ENCODE peak calls at places on chromosome 1, in four cellular contexts. One of them, this sample, is unnamed.

GRCh38 chr1:78375996-78376395 is 114.8 kb upstream of the PTGFR start:
- DNase-seq in GM13976: no peak
- DNase-seq in ovary: no peak
- DNase-seq in left ventricle myocardium inferior: no peak
- DNase-seq in this sample: no peak

GRCh38 chr1:97693601-97694000 is 227.2 kb downstream of the DPYD start:
- DNase-seq in GM13976: no peak
- DNase-seq in ovary: no peak
- DNase-seq in left ventricle myocardium inferior: no peak
- DNase-seq in this sample: no peak

GRCh38 chr1:111747282-111747734 is 8.1 kb upstream of the INKA2 start:
- DNase-seq in GM13976: peak
- DNase-seq in ovary: no peak
- DNase-seq in left ventricle myocardium inferior: no peak
- DNase-seq in this sample: peak

GRCh38 chr1:216686860-216687545 is 36.2 kb downstream of the ESRRG start:
- DNase-seq in GM13976: no peak
- DNase-seq in ovary: no peak
- DNase-seq in left ventricle myocardium inferior: no peak
- DNase-seq in this sample: no peak

GRCh38 chr1:10497109-10497508 is 22.4 kb downstream of the PEX14 start:
- DNase-seq in GM13976: no peak
- DNase-seq in ovary: no peak
- DNase-seq in left ventricle myocardium inferior: no peak
- DNase-seq in this sample: no peak

GRCh38 chr1:199909137-199909536 is 118.4 kb upstream of the NR5A2 start:
- DNase-seq in GM13976: no peak
- DNase-seq in ovary: no peak
- DNase-seq in left ventricle myocardium inferior: no peak
- DNase-seq in this sample: no peak

GRCh38 chr1:191608367-191608766 is 549.9 kb upstream of the RGS18 start:
- DNase-seq in GM13976: no peak
- DNase-seq in ovary: no peak
- DNase-seq in left ventricle myocardium inferior: no peak
- DNase-seq in this sample: no peak

GRCh38 chr1:70034403-70034802 is 171.0 kb downstream of the LRRC40 start:
- DNase-seq in GM13976: no peak
- DNase-seq in ovary: no peak
- DNase-seq in left ventricle myocardium inferior: no peak
- DNase-seq in this sample: no peak

GRCh38 chr1:53639251-53639721 is 99.7 kb downstream of the GLIS1 start:
- DNase-seq in GM13976: no peak
- DNase-seq in ovary: peak
- DNase-seq in left ventricle myocardium inferior: no peak
- DNase-seq in this sample: no peak
- TF ChIP-seq CTCF in GM13976: no peak
- TF ChIP-seq CTCF in ovary: no peak
- TF ChIP-seq CTCF in left ventricle myocardium inferior: no peak
- TF ChIP-seq CTCF in this sample: no peak

GRCh38 chr1:243433737-243434370 is 178.0 kb downstream of the SDCCAG8 start:
- DNase-seq in GM13976: no peak
- DNase-seq in ovary: no peak
- DNase-seq in left ventricle myocardium inferior: no peak
- DNase-seq in this sample: no peak

GRCh38 chr1:243438815-243439214 is 183.0 kb downstream of the SDCCAG8 start:
- DNase-seq in GM13976: no peak
- DNase-seq in ovary: no peak
- DNase-seq in left ventricle myocardium inferior: no peak
- DNase-seq in this sample: no peak

GRCh38 chr1:243432136-243432535 is 176.3 kb downstream of the SDCCAG8 start:
- DNase-seq in GM13976: no peak
- DNase-seq in ovary: no peak
- DNase-seq in left ventricle myocardium inferior: no peak
- DNase-seq in this sample: no peak

GRCh38 chr1:243434594-243434993 is 178.8 kb downstream of the SDCCAG8 start:
- DNase-seq in GM13976: no peak
- DNase-seq in ovary: no peak
- DNase-seq in left ventricle myocardium inferior: no peak
- DNase-seq in this sample: no peak

GRCh38 chr1:243435824-243436223 is 180.0 kb downstream of the SDCCAG8 start:
- DNase-seq in GM13976: no peak
- DNase-seq in ovary: no peak
- DNase-seq in left ventricle myocardium inferior: no peak
- DNase-seq in this sample: no peak
- TF ChIP-seq CTCF in GM13976: no peak
- TF ChIP-seq CTCF in ovary: no peak
- TF ChIP-seq CTCF in left ventricle myocardium inferior: no peak
- TF ChIP-seq CTCF in this sample: no peak

DNA sequence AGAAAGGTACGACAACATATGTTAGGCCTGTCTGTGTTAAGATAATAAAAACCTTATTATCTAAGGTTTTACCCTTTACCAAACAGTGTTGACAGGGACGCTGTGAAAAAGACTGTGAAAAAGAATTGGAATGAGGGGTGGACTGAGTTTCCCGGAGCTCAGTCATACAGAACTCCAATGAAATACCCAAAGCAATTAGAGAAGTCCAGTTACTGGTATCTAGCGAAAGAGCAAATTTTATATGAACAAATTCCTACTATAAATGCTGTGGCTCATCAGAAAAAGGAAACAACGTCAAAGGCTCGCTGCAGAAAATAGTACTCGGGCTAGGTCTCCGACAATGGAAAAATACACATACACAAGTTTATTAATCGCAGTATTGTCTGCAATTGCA is 708 bp upstream of the RBBP5 start:
- DNase-seq in GM13976: no peak
- DNase-seq in ovary: no peak
- DNase-seq in left ventricle myocardium inferior: no peak
- DNase-seq in this sample: no peak
- TF ChIP-seq CTCF in GM13976: no peak
- TF ChIP-seq CTCF in ovary: no peak
- TF ChIP-seq CTCF in left ventricle myocardium inferior: no peak
- TF ChIP-seq CTCF in this sample: no peak

GRCh38 chr1:159152031-159152430 is 19.4 kb upstream of the CADM3 start:
- DNase-seq in GM13976: no peak
- DNase-seq in ovary: no peak
- DNase-seq in left ventricle myocardium inferior: no peak
- DNase-seq in this sample: no peak
- TF ChIP-seq CTCF in GM13976: no peak
- TF ChIP-seq CTCF in ovary: no peak
- TF ChIP-seq CTCF in left ventricle myocardium inferior: no peak
- TF ChIP-seq CTCF in this sample: no peak

GRCh38 chr1:39969048-39969447 is 14.1 kb downstream of the MFSD2A start:
- DNase-seq in GM13976: no peak
- DNase-seq in ovary: no peak
- DNase-seq in left ventricle myocardium inferior: no peak
- DNase-seq in this sample: no peak
- TF ChIP-seq CTCF in GM13976: no peak
- TF ChIP-seq CTCF in ovary: no peak
- TF ChIP-seq CTCF in left ventricle myocardium inferior: no peak
- TF ChIP-seq CTCF in this sample: no peak

GRCh38 chr1:202329891-202330290 is 11.8 kb downstream of the UBE2T start:
- DNase-seq in GM13976: no peak
- DNase-seq in ovary: no peak
- DNase-seq in left ventricle myocardium inferior: no peak
- DNase-seq in this sample: no peak
- TF ChIP-seq CTCF in GM13976: no peak
- TF ChIP-seq CTCF in ovary: no peak
- TF ChIP-seq CTCF in left ventricle myocardium inferior: peak
- TF ChIP-seq CTCF in this sample: no peak

GRCh38 chr1:9198538-9199361 is 35.8 kb upstream of the H6PD start:
- DNase-seq in GM13976: no peak
- DNase-seq in ovary: peak
- DNase-seq in left ventricle myocardium inferior: no peak
- DNase-seq in this sample: peak
- TF ChIP-seq CTCF in GM13976: peak
- TF ChIP-seq CTCF in ovary: no peak
- TF ChIP-seq CTCF in left ventricle myocardium inferior: peak
- TF ChIP-seq CTCF in this sample: peak

GRCh38 chr1:29557066-29557465 is 320.7 kb downstream of the PTPRU start:
- DNase-seq in GM13976: no peak
- DNase-seq in ovary: no peak
- DNase-seq in left ventricle myocardium inferior: no peak
- DNase-seq in this sample: no peak

GRCh38 chr1:29556657-29557056 is 320.3 kb downstream of the PTPRU start:
- DNase-seq in GM13976: no peak
- DNase-seq in ovary: no peak
- DNase-seq in left ventricle myocardium inferior: no peak
- DNase-seq in this sample: no peak

GRCh38 chr1:29557701-29558445 is 321.6 kb downstream of the PTPRU start:
- DNase-seq in GM13976: no peak
- DNase-seq in ovary: no peak
- DNase-seq in left ventricle myocardium inferior: no peak
- DNase-seq in this sample: no peak

GRCh38 chr1:29555043-29555620 is 318.8 kb downstream of the PTPRU start:
- DNase-seq in GM13976: no peak
- DNase-seq in ovary: no peak
- DNase-seq in left ventricle myocardium inferior: no peak
- DNase-seq in this sample: no peak

DNA sequence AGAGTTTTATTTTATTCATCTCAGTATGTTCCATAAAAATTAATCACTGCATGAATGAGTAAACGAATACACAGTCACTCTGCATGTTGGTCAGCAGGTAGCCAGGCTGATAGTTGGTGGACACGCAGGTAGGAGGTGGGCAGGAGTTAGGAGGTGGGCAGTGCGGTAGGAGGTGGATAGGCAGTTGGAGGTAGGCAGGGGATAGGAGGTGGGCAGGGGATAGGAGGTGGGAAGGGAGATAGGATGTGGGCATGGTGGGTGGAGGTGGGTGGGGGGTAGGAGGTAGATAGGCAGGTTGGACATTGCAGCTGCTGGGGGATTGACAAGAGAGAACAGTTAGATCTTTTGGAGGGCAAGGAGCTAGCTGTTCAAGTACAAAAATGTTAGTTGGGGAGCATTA is 322.7 kb downstream of the PTPRU start:
- DNase-seq in GM13976: no peak
- DNase-seq in ovary: no peak
- DNase-seq in left ventricle myocardium inferior: no peak
- DNase-seq in this sample: no peak
- TF ChIP-seq CTCF in GM13976: no peak
- TF ChIP-seq CTCF in ovary: no peak
- TF ChIP-seq CTCF in left ventricle myocardium inferior: no peak
- TF ChIP-seq CTCF in this sample: no peak

DNA sequence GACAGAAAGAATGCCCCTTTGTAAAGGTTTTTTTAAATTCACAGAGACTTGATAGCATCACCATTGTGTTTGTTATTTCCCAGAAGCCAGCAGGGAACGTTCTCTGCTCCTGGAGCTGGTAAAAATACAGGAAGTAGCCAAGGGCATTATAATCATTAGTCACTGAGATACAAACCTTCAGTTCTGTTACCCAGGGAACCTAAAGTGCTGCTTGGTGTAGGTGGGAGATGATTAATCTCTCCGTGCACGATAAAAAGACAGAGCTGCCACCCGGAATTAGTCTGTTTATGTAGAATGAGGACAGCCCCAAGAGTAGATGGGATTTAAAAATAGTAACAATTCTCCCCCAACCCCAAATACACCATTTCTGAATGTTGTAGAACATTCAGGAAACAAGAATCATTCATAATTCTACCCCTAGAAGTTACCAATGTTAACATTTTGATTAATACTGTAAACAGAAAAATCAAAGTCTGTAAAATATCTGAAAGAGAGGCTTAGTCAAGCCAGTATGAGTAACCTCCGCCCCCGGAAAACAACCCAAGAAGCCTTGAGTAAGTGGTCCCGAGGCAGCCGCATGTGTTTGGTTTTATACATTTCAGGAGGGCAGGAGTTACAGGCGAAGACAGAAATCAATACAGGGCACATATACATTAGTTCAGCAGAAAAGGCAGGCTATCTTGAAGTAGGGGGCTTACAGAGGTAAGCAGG is 45.3 kb upstream of the CTBS start:
- DNase-seq in GM13976: no peak
- DNase-seq in ovary: no peak
- DNase-seq in left ventricle myocardium inferior: no peak
- DNase-seq in this sample: no peak
- TF ChIP-seq CTCF in GM13976: no peak
- TF ChIP-seq CTCF in ovary: no peak
- TF ChIP-seq CTCF in left ventricle myocardium inferior: no peak
- TF ChIP-seq CTCF in this sample: no peak

DNA sequence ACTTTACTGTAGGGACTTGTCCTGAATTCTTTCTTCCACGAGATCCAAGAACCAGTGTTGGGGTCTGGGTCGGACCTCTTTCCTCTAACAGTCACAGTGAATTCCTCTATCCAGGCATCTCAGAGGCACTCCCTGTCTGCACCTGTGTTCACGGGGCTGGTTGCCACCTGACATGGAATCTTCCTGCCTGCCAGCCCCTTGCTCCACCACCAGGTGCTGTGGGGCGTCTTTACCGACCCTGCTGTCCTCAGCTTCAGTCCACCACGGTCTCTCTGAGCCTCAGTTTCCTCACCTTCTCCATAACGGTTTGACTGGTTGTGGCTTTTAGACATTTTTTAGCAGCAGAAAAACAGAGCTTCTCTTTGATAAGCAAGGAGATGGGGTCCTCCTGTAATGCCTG is 62.7 kb downstream of the SDC3 start:
- DNase-seq in GM13976: no peak
- DNase-seq in ovary: no peak
- DNase-seq in left ventricle myocardium inferior: no peak
- DNase-seq in this sample: no peak
- TF ChIP-seq CTCF in GM13976: no peak
- TF ChIP-seq CTCF in ovary: no peak
- TF ChIP-seq CTCF in left ventricle myocardium inferior: no peak
- TF ChIP-seq CTCF in this sample: no peak